ENCODE peak calls at places on chromosome 19, in six cellular contexts. S, B, D, I, V and L are unnamed samples. For H3K4me1, the result is how much of the 10 kb centered on the place peaks cover.

GRCh38 chr19:13441810-13442512 is 64.3 kb downstream of the CACNA1A start:
- DNase-seq in S (no peak), I (peak), D (no peak), V (no peak), B (peak), L (no peak)

GRCh38 chr19:48859711-48860572 is 8.5 kb downstream of the PLEKHA4 start:
- DNase-seq in V (no peak), I (no peak), D (no peak), S (no peak), B (no peak), L (no peak)

GRCh38 chr19:14300281-14300680 is 81.0 kb upstream of the ADGRE5 start:
- DNase-seq in S (no peak), D (no peak), I (no peak), B (no peak), V (no peak), L (no peak)

GRCh38 chr19:8988204-8988603 is 22.0 kb downstream of the MUC16 start:
- DNase-seq in S (no peak), I (no peak), V (no peak), D (no peak), B (no peak), L (no peak)

GRCh38 chr19:33239223-33239975 is 13.7 kb upstream of the SLC7A10 start:
- DNase-seq in S (no peak), B (no peak), D (no peak), V (no peak), I (no peak), L (no peak)

GRCh38 chr19:1425902-1426301 is 12.3 kb upstream of the RPS15 start:
- DNase-seq in S (no peak), I (no peak), D (no peak), B (no peak), V (no peak), L (no peak)

GRCh38 chr19:16249826-16250434 is 52.2 kb downstream of the AP1M1 start:
- DNase-seq in V (no peak), S (no peak), D (no peak), B (no peak), I (no peak), L (no peak)

GRCh38 chr19:42280761-42281174 is 11.7 kb downstream of the CIC start:
- DNase-seq in S (no peak), D (no peak), I (peak), B (peak), V (no peak), L (no peak)

GRCh38 chr19:1657632-1658445 is 5.4 kb upstream of the TCF3 start:
- DNase-seq in I (no peak), B (no peak), D (no peak), S (peak), V (no peak), L (no peak)

GRCh38 chr19:1040476-1041271 is 767 bp downstream of the ABCA7 start:
- DNase-seq in I (peak), S (peak), D (no peak), V (peak), B (peak), L (peak)

GRCh38 chr19:19447536-19448237 is 42.2 kb downstream of the GATAD2A start:
- DNase-seq in V (no peak), B (peak), D (no peak), S (no peak), I (no peak), L (no peak)

GRCh38 chr19:30217461-30217860 is 154.7 kb upstream of the ZNF536 start:
- DNase-seq in B (no peak), D (no peak), I (no peak), V (no peak), S (no peak), L (no peak)

GRCh38 chr19:20925481-20925880 is 2.4 kb downstream of the ZNF85 start:
- DNase-seq in V (no peak), B (no peak), I (no peak), S (no peak), D (no peak), L (no peak)

GRCh38 chr19:4844348-4845179 is 13.1 kb upstream of the TICAM1 start:
- DNase-seq in S (no peak), V (no peak), B (no peak), D (no peak), I (no peak), L (no peak)

GRCh38 chr19:4923379-4923747 is 14.1 kb downstream of the UHRF1 start:
- DNase-seq in D (no peak), S (no peak), V (no peak), B (no peak), I (no peak), L (no peak)

GRCh38 chr19:4754248-4754647 is 30.6 kb upstream of the DPP9 start:
- DNase-seq in D (no peak), B (no peak), I (no peak), S (no peak), V (no peak), L (no peak)

GRCh38 chr19:18226956-18227780 is 930 bp upstream of the PDE4C start:
- DNase-seq in V (no peak), I (no peak), D (no peak), S (no peak), B (no peak), L (no peak)

GRCh38 chr19:35592226-35592625 is 6.3 kb downstream of the PMIS2 start:
- DNase-seq in D (no peak), I (peak), S (peak), V (no peak), B (no peak), L (no peak)

GRCh38 chr19:15014579-15014978 is 34.7 kb upstream of the CASP14 start:
- DNase-seq in S (no peak), V (no peak), I (no peak), B (no peak), D (no peak), L (no peak)

GRCh38 chr19:46963093-46963734 is 56.4 kb upstream of the NPAS1 start:
- DNase-seq in S (no peak), D (no peak), I (no peak), B (no peak), V (no peak), L (no peak)

GRCh38 chr19:18650048-18650435 is 13.2 kb downstream of the KLHL26 start:
- DNase-seq in V (no peak), S (no peak), B (no peak), I (no peak), D (no peak), L (no peak)

GRCh38 chr19:11410682-11411081 is 8.4 kb downstream of the RGL3 start:
- DNase-seq in V (no peak), D (no peak), I (no peak), B (no peak), S (no peak), L (no peak)

GRCh38 chr19:20051841-20052768 is 12.8 kb upstream of the ZNF682 start:
- DNase-seq in V (peak), B (peak), D (peak), I (peak), S (peak), L (peak)

GRCh38 chr19:610071-610800 is 20.6 kb downstream of the HCN2 start:
- DNase-seq in S (peak), D (no peak), B (no peak), I (no peak), V (no peak), L (peak)

GRCh38 chr19:32018014-32018413 is 327.4 kb upstream of the ZNF507 start:
- DNase-seq in I (no peak), B (no peak), V (no peak), S (no peak), D (no peak), L (no peak)

GRCh38 chr19:32316034-32316433 is 29.4 kb upstream of the ZNF507 start:
- DNase-seq in B (no peak), D (no peak), V (no peak), I (peak), S (no peak), L (no peak)

GRCh38 chr19:3383121-3383722 is 16.8 kb downstream of the NFIC start:
- DNase-seq in B (no peak), S (no peak), D (no peak), V (no peak), I (no peak), L (no peak)

GRCh38 chr19:3382460-3383100 is 16.2 kb downstream of the NFIC start:
- DNase-seq in D (no peak), I (no peak), B (no peak), V (no peak), S (no peak), L (no peak)

GRCh38 chr19:3378352-3379146 is 12.2 kb downstream of the NFIC start:
- DNase-seq in I (no peak), D (no peak), S (no peak), V (no peak), B (no peak), L (no peak)

GRCh38 chr19:3380829-3381228 is 14.4 kb downstream of the NFIC start:
- DNase-seq in V (no peak), I (no peak), B (no peak), S (no peak), D (no peak), L (no peak)

GRCh38 chr19:3381701-3382372 is 15.5 kb downstream of the NFIC start:
- DNase-seq in V (no peak), I (no peak), D (no peak), S (no peak), B (no peak), L (no peak)
- H3K4me1 ChIP-seq in V (half or more), I (under half), D (half or more), S (half or more), B (under half), L (under half)

GRCh38 chr19:55640577-55641375 is at the start of gene ZNF580:
- DNase-seq in D (no peak), B (peak), S (peak), I (peak), V (no peak), L (peak)

GRCh38 chr19:55642153-55643002 is 1.1 kb upstream of the ZNF581 start:
- DNase-seq in V (no peak), I (peak), D (no peak), B (no peak), S (peak), L (peak)

GRCh38 chr19:55643003-55643732 is at the start of gene ZNF581:
- DNase-seq in D (no peak), B (peak), V (no peak), I (peak), S (peak), L (peak)

GRCh38 chr19:55640043-55640576 is 692 bp upstream of the ZNF580 start:
- DNase-seq in S (peak), B (peak), D (no peak), V (no peak), I (no peak), L (peak)

GRCh38 chr19:55641376-55642152 is 762 bp downstream of the ZNF580 start:
- DNase-seq in D (no peak), V (no peak), S (no peak), I (peak), B (no peak), L (no peak)
- H3K27ac ChIP-seq in D (peak), V (peak), S (peak), I (peak), B (peak), L (peak)

GRCh38 chr19:52734893-52735661 is at the start of gene ZNF611:
- DNase-seq in D (peak), V (peak), I (peak), B (peak), S (peak), L (peak)
- H3K4me3 ChIP-seq in D (peak), V (peak), I (peak), B (peak), S (peak), L (peak)

GRCh38 chr19:50980203-50980602 is 3.5 kb downstream of the KLK7 start:
- DNase-seq in B (no peak), V (no peak), S (no peak), I (no peak), D (no peak), L (no peak)

GRCh38 chr19:50979758-50980157 is 4.0 kb downstream of the KLK7 start:
- DNase-seq in I (no peak), V (no peak), S (no peak), D (no peak), B (no peak), L (no peak)

GRCh38 chr19:50978772-50979390 is 4.8 kb downstream of the KLK7 start:
- DNase-seq in D (no peak), V (no peak), B (no peak), S (no peak), I (no peak), L (no peak)

GRCh38 chr19:50975766-50976165 is 6.4 kb upstream of the KLK6 start:
- DNase-seq in I (no peak), V (no peak), S (no peak), D (no peak), B (no peak), L (no peak)

GRCh38 chr19:50977626-50978025 is 6.1 kb downstream of the KLK7 start:
- DNase-seq in I (no peak), B (no peak), V (no peak), D (no peak), S (no peak), L (no peak)
- H3K4me1 ChIP-seq in I (under half), B (under half), V (under half), D (under half), S (under half), L (under half)

GRCh38 chr19:45764947-45765346 is 4.1 kb downstream of the SIX5 start:
- DNase-seq in V (no peak), S (no peak), I (peak), D (no peak), B (no peak), L (no peak)

GRCh38 chr19:45765365-45766292 is 3.4 kb downstream of the SIX5 start:
- DNase-seq in D (no peak), I (no peak), V (no peak), B (no peak), S (no peak), L (no peak)

GRCh38 chr19:45767410-45767880 is 1.6 kb downstream of the SIX5 start:
- DNase-seq in V (no peak), I (peak), D (no peak), S (peak), B (no peak), L (peak)

GRCh38 chr19:45766919-45767346 is 2.1 kb downstream of the SIX5 start:
- DNase-seq in V (no peak), I (peak), S (no peak), D (no peak), B (no peak), L (no peak)

DNA sequence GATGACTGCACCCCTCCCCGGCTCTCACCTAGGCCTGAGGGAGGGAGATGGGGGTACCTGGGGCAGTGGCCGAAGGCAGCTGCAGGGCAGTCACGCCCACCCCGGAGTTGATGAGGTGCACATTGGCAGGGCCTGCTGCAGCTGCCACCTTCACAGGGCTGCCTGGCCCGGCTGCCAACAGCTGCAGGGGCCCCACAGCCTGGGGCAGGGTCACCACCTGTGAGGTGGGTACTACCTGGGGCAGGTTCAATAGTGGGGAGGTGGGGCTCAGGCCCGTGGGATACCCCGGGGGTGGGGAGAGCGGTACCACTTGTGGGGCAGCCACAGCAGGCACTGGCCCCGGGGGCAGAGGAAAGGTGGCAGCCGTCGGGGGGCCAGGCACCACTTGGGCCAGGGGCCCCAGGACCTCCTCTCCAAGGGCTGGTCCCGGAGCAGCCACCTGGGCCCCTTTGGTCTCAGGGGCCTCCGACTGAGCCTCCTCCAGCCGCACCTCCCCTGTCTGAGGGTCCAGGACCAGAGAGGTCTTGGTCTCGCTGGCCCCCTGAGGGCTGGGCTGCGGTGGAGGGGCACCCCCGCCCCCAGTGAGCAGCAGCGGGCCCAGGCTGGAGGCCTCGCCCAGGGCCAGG is 2.6 kb downstream of the SIX5 start:
- DNase-seq in S (no peak), B (no peak), I (no peak), V (no peak), D (no peak), L (no peak)
- H3K27ac ChIP-seq in S (peak), B (no peak), I (peak), V (peak), D (peak), L (peak)